ENCODE peak calls at places on chromosomes 12 and 14, in nine cellular contexts. Z is thoracic aorta; N is skeletal muscle cell; Y is cerebellar cortex; R is ecto neural progenitor cell; P is stimulated activated CD8-positive, alpha-beta memory T cell treated with anti-CD3 and anti-CD28 coated beads, Interleukin-4, amount 100 ng/mL, for 1 hour; C is NCI-H345; S is mucosa of descending colon; F is HEK293T. L is an unnamed sample.

GRCh38 chr12:67426067-67426466 is 156.9 kb downstream of the CAND1 start:
- DNase-seq in Z (no peak), N (peak; percentile 85), Y (no peak), R (no peak), P (no peak), C (peak; percentile 98), S (no peak), F (peak; percentile 42), L (no peak)

GRCh38 chr14:23483216-23483854 is 13.8 kb downstream of the NGDN start:
- DNase-seq in Z (no peak), N (no peak), Y (peak; percentile 90), R (peak; percentile 75), P (no peak), C (peak; percentile 9), S (no peak), F (peak; percentile 77), L (peak; percentile 67)

GRCh38 chr12:12899530-12900380 is 8.4 kb downstream of the GPRC5A start:
- DNase-seq in Z (no peak), N (peak; percentile 92), Y (no peak), R (no peak), P (no peak), C (no peak), S (no peak), F (no peak), L (peak; percentile 2)

GRCh38 chr12:7349418-7349817 is 45.5 kb downstream of the ACSM4 start:
- DNase-seq in Z (no peak), N (no peak), Y (no peak), R (no peak), P (no peak), C (no peak), S (no peak), F (no peak), L (no peak)

GRCh38 chr12:3158851-3159465 is 81.8 kb downstream of the TSPAN9 start:
- DNase-seq in Z (peak; percentile 28), N (no peak), Y (no peak), R (no peak), P (no peak), C (no peak), S (no peak), F (no peak), L (no peak)

GRCh38 chr14:95309261-95310051 is 10.3 kb downstream of the CLMN start:
- DNase-seq in Z (no peak), N (no peak), Y (no peak), R (no peak), P (no peak), C (no peak), S (no peak), F (no peak), L (no peak)

GRCh38 chr14:63782683-63783389 is 55.0 kb upstream of the SGPP1 start:
- DNase-seq in Z (no peak), N (no peak), Y (no peak), R (no peak), P (no peak), C (no peak), S (no peak), F (no peak), L (no peak)

GRCh38 chr12:6430990-6431353 is 13.8 kb upstream of the CD27 start:
- DNase-seq in Z (no peak), N (no peak), Y (no peak), R (no peak), P (no peak), C (no peak), S (no peak), F (no peak), L (no peak)

GRCh38 chr12:26648999-26649398 is 184.0 kb downstream of the ITPR2 start:
- DNase-seq in Z (no peak), N (no peak), Y (no peak), R (no peak), P (no peak), C (no peak), S (no peak), F (no peak), L (no peak)

GRCh38 chr14:36791402-36791801 is 129.7 kb downstream of the PAX9 start:
- DNase-seq in Z (no peak), N (no peak), Y (no peak), R (no peak), P (no peak), C (peak; percentile 22), S (no peak), F (no peak), L (no peak)

GRCh38 chr12:93790472-93791152 is 113.4 kb downstream of the CRADD start:
- DNase-seq in Z (no peak), N (peak; percentile 89), Y (no peak), R (no peak), P (no peak), C (no peak), S (no peak), F (no peak), L (no peak)

GRCh38 chr12:101862245-101862644 is 15.1 kb upstream of the DRAM1 start:
- DNase-seq in Z (no peak), N (no peak), Y (no peak), R (no peak), P (no peak), C (no peak), S (no peak), F (no peak), L (no peak)

GRCh38 chr14:24329736-24330135 is 5.1 kb downstream of the ADCY4 start:
- DNase-seq in Z (no peak), N (no peak), Y (no peak), R (no peak), P (peak; percentile 42), C (no peak), S (peak; percentile 84), F (no peak), L (no peak)

GRCh38 chr12:29807125-29807524 is 23.4 kb upstream of the TMTC1 start:
- DNase-seq in Z (no peak), N (no peak), Y (no peak), R (no peak), P (no peak), C (no peak), S (no peak), F (no peak), L (no peak)

GRCh38 chr12:4947297-4947696 is 37.6 kb downstream of the KCNA1 start:
- DNase-seq in Z (no peak), N (no peak), Y (no peak), R (peak; percentile 71), P (no peak), C (no peak), S (no peak), F (no peak), L (no peak)

GRCh38 chr12:20567413-20567812 is 127.7 kb upstream of the SLCO1C1 start:
- DNase-seq in Z (no peak), N (no peak), Y (no peak), R (no peak), P (no peak), C (no peak), S (no peak), F (no peak), L (no peak)

GRCh38 chr14:58362798-58363412 is 32.8 kb upstream of the TOMM20L start:
- DNase-seq in Z (no peak), N (no peak), Y (peak; percentile 74), R (no peak), P (no peak), C (peak; percentile 20), S (no peak), F (peak; percentile 16), L (no peak)

GRCh38 chr12:123752046-123752445 is 10.1 kb upstream of the DNAH10 start:
- DNase-seq in Z (no peak), N (no peak), Y (no peak), R (no peak), P (no peak), C (no peak), S (no peak), F (no peak), L (no peak)

GRCh38 chr12:27213830-27214787 is 30.0 kb upstream of the STK38L start:
- DNase-seq in Z (no peak), N (no peak), Y (no peak), R (no peak), P (no peak), C (no peak), S (no peak), F (no peak), L (no peak)

GRCh38 chr14:29069228-29069627 is 302.6 kb downstream of the FOXG1 start:
- DNase-seq in Z (no peak), N (no peak), Y (no peak), R (no peak), P (no peak), C (no peak), S (no peak), F (no peak), L (no peak)

GRCh38 chr12:73185403-73185802 is 913.2 kb downstream of the TRHDE start:
- DNase-seq in Z (no peak), N (no peak), Y (no peak), R (no peak), P (no peak), C (no peak), S (no peak), F (no peak), L (no peak)

GRCh38 chr12:58529114-58529665 is 391.1 kb downstream of the LRIG3 start:
- DNase-seq in Z (no peak), N (peak; percentile 37), Y (no peak), R (no peak), P (no peak), C (peak; percentile 10), S (no peak), F (no peak), L (no peak)

GRCh38 chr12:9634177-9634803 is 26.6 kb upstream of the KLRB1 start:
- DNase-seq in Z (no peak), N (no peak), Y (peak; percentile 34), R (no peak), P (peak; percentile 71), C (peak; percentile 16), S (no peak), F (peak; percentile 23), L (no peak)

GRCh38 chr12:75790219-75790618 is 241.4 kb downstream of the PHLDA1 start:
- DNase-seq in Z (no peak), N (no peak), Y (no peak), R (no peak), P (no peak), C (no peak), S (no peak), F (no peak), L (no peak)

GRCh38 chr12:25833657-25834056 is 124.8 kb upstream of the RASSF8 start:
- DNase-seq in Z (no peak), N (no peak), Y (no peak), R (no peak), P (no peak), C (no peak), S (no peak), F (no peak), L (no peak)

GRCh38 chr14:102187044-102187443 is 47.3 kb downstream of the WDR20 start:
- DNase-seq in Z (no peak), N (peak; percentile 51), Y (no peak), R (no peak), P (no peak), C (no peak), S (no peak), F (no peak), L (no peak)